ENCODE peak calls at places on chromosomes 11 and 22, in eight cellular contexts. X, A, N, K, S, D, I and M are unnamed samples.

GRCh38 chr22:44385781-44386180 is 73.0 kb upstream of the SHISAL1 start:
- DNase-seq in X (no peak), N (peak; percentile 42), A (peak; percentile 28), K (no peak), I (no peak), S (no peak), D (no peak), M (peak; percentile 2)

GRCh38 chr22:27602390-27602789 is 199.2 kb downstream of the MN1 start:
- DNase-seq in N (no peak), A (peak; percentile 15), X (no peak), K (no peak), D (no peak), S (no peak), I (no peak), M (no peak)

GRCh38 chr11:22177186-22177585 is 15.7 kb upstream of the ANO5 start:
- DNase-seq in I (no peak), S (no peak), K (no peak), D (no peak), X (no peak), N (no peak), A (no peak), M (no peak)

GRCh38 chr22:37176464-37177061 is 11.5 kb downstream of the C1QTNF6 start:
- DNase-seq in X (peak; percentile 83), S (peak; percentile 78), A (peak; percentile 48), N (peak; percentile 80), I (peak; percentile 60), D (no peak), K (peak; percentile 79), M (peak; percentile 70)

GRCh38 chr11:35588627-35589026 is 29.6 kb upstream of the FJX1 start:
- DNase-seq in S (peak; percentile 84), A (no peak), N (no peak), K (no peak), X (no peak), D (no peak), I (no peak), M (no peak)

GRCh38 chr22:49195636-49196035 is 632.0 kb downstream of the BRD1 start:
- DNase-seq in A (no peak), I (no peak), D (no peak), K (no peak), N (peak; percentile 58), X (no peak), S (no peak), M (no peak)

GRCh38 chr22:37148031-37148651 is 1.6 kb downstream of the IL2RB start:
- DNase-seq in D (no peak), S (no peak), K (no peak), I (no peak), N (no peak), A (no peak), X (no peak), M (no peak)

GRCh38 chr11:45609902-45610301 is 55.5 kb downstream of the CHST1 start:
- DNase-seq in K (no peak), D (no peak), X (no peak), A (no peak), S (no peak), N (no peak), I (no peak), M (no peak)

GRCh38 chr11:122393209-122393850 is 262.2 kb upstream of the UBASH3B start:
- DNase-seq in A (no peak), I (no peak), X (no peak), D (no peak), S (no peak), N (no peak), K (no peak), M (no peak)

GRCh38 chr11:5610446-5610845 is 14.0 kb downstream of the TRIM6 start:
- DNase-seq in A (no peak), S (no peak), X (no peak), N (no peak), I (no peak), K (no peak), D (no peak), M (no peak)

GRCh38 chr11:82763167-82763566 is 29.5 kb upstream of the FAM181B start:
- DNase-seq in S (no peak), D (no peak), X (no peak), A (no peak), K (no peak), N (no peak), I (no peak), M (no peak)

GRCh38 chr11:62013266-62014157 is 46.1 kb upstream of the FTH1 start:
- DNase-seq in D (no peak), A (no peak), I (no peak), S (no peak), N (no peak), X (no peak), K (no peak), M (no peak)

GRCh38 chr11:1151366-1152315 is 6.1 kb upstream of the MUC5AC start:
- DNase-seq in N (peak; percentile 59), S (no peak), I (no peak), A (peak; percentile 49), D (no peak), X (no peak), K (no peak), M (no peak)

GRCh38 chr11:6459049-6459448 is 14.7 kb downstream of the TRIM3 start:
- DNase-seq in X (no peak), S (no peak), A (no peak), D (no peak), K (no peak), I (no peak), N (no peak), M (no peak)

GRCh38 chr11:66106786-66107599 is 36.9 kb downstream of the PACS1 start:
- DNase-seq in K (no peak), X (no peak), I (no peak), A (no peak), D (no peak), S (no peak), N (no peak), M (no peak)

GRCh38 chr11:74282863-74283484 is 28.5 kb downstream of the P4HA3 start:
- DNase-seq in A (no peak), K (no peak), X (no peak), D (no peak), I (no peak), S (peak; percentile 28), N (no peak), M (no peak)

GRCh38 chr22:33472462-33473344 is 414.5 kb upstream of the SYN3 start:
- DNase-seq in K (no peak), N (no peak), X (no peak), D (no peak), S (peak; percentile 47), I (no peak), A (no peak), M (no peak)

GRCh38 chr11:34468209-34468841 is 29.6 kb downstream of the CAT start:
- DNase-seq in X (no peak), I (no peak), N (no peak), S (peak; percentile 14), D (no peak), K (no peak), A (no peak), M (no peak)

GRCh38 chr11:34466802-34467488 is 28.2 kb downstream of the CAT start:
- DNase-seq in D (no peak), A (no peak), K (no peak), X (no peak), I (no peak), N (no peak), S (no peak), M (no peak)

GRCh38 chr11:34461215-34461614 is 22.5 kb downstream of the CAT start:
- DNase-seq in I (no peak), A (no peak), S (no peak), X (no peak), N (no peak), K (no peak), D (no peak), M (no peak)

GRCh38 chr11:34460335-34460734 is 21.6 kb downstream of the CAT start:
- DNase-seq in N (no peak), S (no peak), D (no peak), X (no peak), I (no peak), A (no peak), K (no peak), M (no peak)

GRCh38 chr11:34464591-34465036 is 25.9 kb downstream of the CAT start:
- DNase-seq in X (no peak), I (no peak), D (no peak), A (no peak), N (no peak), K (no peak), S (no peak), M (no peak)
- H3K27ac ChIP-seq in X (no peak overlapping the region), I (no peak overlapping the region), D (no peak overlapping the region), A (no peak overlapping the region), N (no peak overlapping the region), K (no peak overlapping the region), S (no peak overlapping the region), M (no peak overlapping the region)

DNA sequence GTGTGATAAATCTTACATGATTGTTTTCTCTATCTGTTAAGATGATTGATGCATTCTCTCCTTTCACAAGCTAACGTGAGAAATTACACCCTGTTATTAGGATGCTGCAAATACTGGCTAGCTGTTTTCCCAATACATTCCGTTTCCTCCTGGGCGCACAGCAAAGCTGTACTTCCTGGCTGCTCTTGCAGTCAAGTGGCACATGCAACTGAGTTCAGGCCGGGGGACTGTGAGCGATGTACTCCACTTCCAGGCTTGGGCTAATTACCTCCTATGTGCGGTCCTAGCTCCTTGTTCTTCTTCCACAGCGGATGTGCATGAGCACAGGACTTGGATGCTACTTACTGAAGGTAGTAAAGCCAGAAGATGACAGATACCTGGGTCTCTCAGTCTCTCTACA is 234.9 kb upstream of the SESN3 start:
- DNase-seq in K (no peak), X (no peak), I (no peak), N (no peak), A (no peak), S (no peak), D (no peak), M (no peak)
- H3K4me3 ChIP-seq in K (no peak overlapping the region), X (no peak overlapping the region), I (no peak overlapping the region), N (no peak overlapping the region), A (no peak overlapping the region), S (no peak overlapping the region), D (no peak overlapping the region), M (no peak overlapping the region)

GRCh38 chr22:42997577-42997976 is 17.4 kb downstream of the PACSIN2 start:
- DNase-seq in A (no peak), N (no peak), X (no peak), S (no peak), D (no peak), K (no peak), I (no peak), M (no peak)
- H3K27ac ChIP-seq in A (peak overlapping the region; percentile 90), N (peak overlapping the region; percentile 77), X (peak overlapping the region; percentile 49), S (peak overlapping the region; percentile 15), D (peak overlapping the region; percentile 95), K (no peak overlapping the region), I (no peak overlapping the region), M (no peak overlapping the region)

DNA sequence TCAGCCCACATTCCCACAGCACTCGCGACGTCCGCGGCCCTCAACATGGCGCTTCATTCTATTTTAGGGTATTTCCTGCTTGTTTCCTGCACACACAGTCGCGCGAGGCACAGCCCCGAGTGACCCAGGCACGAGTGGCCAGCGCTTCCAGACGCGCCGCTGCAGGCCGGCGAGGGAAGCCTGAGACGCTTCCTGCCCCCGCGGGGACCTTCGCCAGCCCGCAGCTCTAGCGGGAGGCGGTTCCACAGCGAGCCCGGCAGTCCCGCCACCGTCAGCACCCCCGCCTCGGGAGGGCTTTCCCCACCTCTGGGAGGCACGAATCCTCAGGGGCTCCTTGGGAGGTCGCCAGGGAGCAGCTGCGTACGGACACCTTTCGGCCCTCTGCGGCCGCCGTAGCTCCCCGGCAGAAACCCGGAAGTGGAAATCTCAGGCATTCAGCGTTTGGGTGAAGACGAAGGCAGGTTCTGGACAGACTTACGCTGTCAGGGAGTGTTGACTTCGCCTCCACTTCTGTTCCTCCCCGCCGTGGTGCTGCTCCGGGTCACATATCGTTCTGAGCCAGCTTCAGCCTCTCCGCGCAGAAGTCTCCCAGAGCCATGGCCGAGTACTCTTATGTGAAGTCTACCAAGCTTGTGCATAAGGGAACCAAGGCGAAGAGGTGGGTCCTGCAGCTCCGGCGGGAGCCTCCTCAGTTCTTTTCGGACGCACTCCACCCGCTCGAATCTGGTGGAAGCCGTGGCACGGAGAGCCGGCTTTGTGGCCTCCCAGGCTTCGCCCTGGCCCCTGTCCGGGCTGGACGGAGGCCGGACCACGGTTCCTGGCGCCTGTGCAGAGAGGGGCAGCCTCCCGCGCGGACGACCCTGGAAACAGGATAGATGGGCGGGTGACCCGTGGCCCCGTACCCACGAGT is 2925.9 kb upstream of the OR11H1 start:
- DNase-seq in N (peak; percentile 73), K (peak; percentile 19), I (no peak), D (no peak), S (no peak), A (peak; percentile 63), X (no peak), M (no peak)
- H3K4me3 ChIP-seq in N (peak overlapping the region; percentile 17), K (peak overlapping the region; percentile 47), I (no peak overlapping the region), D (no peak overlapping the region), S (peak overlapping the region; percentile 24), A (no peak overlapping the region), X (no peak overlapping the region), M (no peak overlapping the region)